ENCODE peak calls at places on chromosomes 5 and 9, in four cellular contexts. One of them, this sample, is unnamed.

GRCh38 chr5:73612799-73613198 is 13.2 kb upstream of the ARHGEF28 start:
- DNase-seq in esophagus squamous epithelium: no peak
- DNase-seq in fibroblast of mammary gland: no peak
- DNase-seq in GM23338: no peak
- DNase-seq in this sample: no peak

GRCh38 chr5:159190170-159190569 is 19.2 kb downstream of the RNF145 start:
- DNase-seq in esophagus squamous epithelium: no peak
- DNase-seq in GM23338: no peak
- DNase-seq in fibroblast of mammary gland: no peak
- DNase-seq in this sample: no peak

GRCh38 chr9:78118742-78119473 is 87.3 kb upstream of the GNAQ start:
- DNase-seq in GM23338: no peak
- DNase-seq in esophagus squamous epithelium: no peak
- DNase-seq in fibroblast of mammary gland: peak; percentile 56
- DNase-seq in this sample: no peak

GRCh38 chr9:121459513-121459912 is 40.1 kb downstream of the GGTA1 start:
- DNase-seq in esophagus squamous epithelium: no peak
- DNase-seq in GM23338: no peak
- DNase-seq in fibroblast of mammary gland: no peak
- DNase-seq in this sample: no peak

GRCh38 chr5:1769017-1769640 is 30.5 kb downstream of the MRPL36 start:
- DNase-seq in esophagus squamous epithelium: no peak
- DNase-seq in GM23338: no peak
- DNase-seq in fibroblast of mammary gland: no peak
- DNase-seq in this sample: no peak

GRCh38 chr5:91229031-91229623 is 154.0 kb downstream of the ARRDC3 start:
- DNase-seq in GM23338: no peak
- DNase-seq in esophagus squamous epithelium: no peak
- DNase-seq in fibroblast of mammary gland: no peak
- DNase-seq in this sample: no peak

GRCh38 chr9:82254646-82255367 is 266.2 kb downstream of the SPATA31D1 start:
- DNase-seq in esophagus squamous epithelium: no peak
- DNase-seq in GM23338: no peak
- DNase-seq in fibroblast of mammary gland: no peak
- DNase-seq in this sample: no peak

GRCh38 chr9:137484551-137485315 is 25.6 kb upstream of the NSMF start:
- DNase-seq in esophagus squamous epithelium: no peak
- DNase-seq in fibroblast of mammary gland: no peak
- DNase-seq in GM23338: no peak
- DNase-seq in this sample: no peak

GRCh38 chr5:62374090-62374489 is 29.6 kb downstream of the DIMT1 start:
- DNase-seq in fibroblast of mammary gland: no peak
- DNase-seq in GM23338: no peak
- DNase-seq in esophagus squamous epithelium: no peak
- DNase-seq in this sample: no peak

GRCh38 chr5:3615217-3615616 is 19.6 kb downstream of the IRX1 start:
- DNase-seq in GM23338: no peak
- DNase-seq in esophagus squamous epithelium: no peak
- DNase-seq in fibroblast of mammary gland: no peak
- DNase-seq in this sample: no peak

GRCh38 chr5:61120534-61120933 is 41.7 kb downstream of the SMIM15 start:
- DNase-seq in GM23338: no peak
- DNase-seq in fibroblast of mammary gland: peak; percentile 26
- DNase-seq in esophagus squamous epithelium: no peak
- DNase-seq in this sample: no peak

GRCh38 chr9:8628771-8629170 is 829.2 kb upstream of the DMAC1 start:
- DNase-seq in fibroblast of mammary gland: no peak
- DNase-seq in GM23338: no peak
- DNase-seq in esophagus squamous epithelium: no peak
- DNase-seq in this sample: no peak

GRCh38 chr9:136644343-136644592 is 18.4 kb upstream of the EGFL7 start:
- DNase-seq in GM23338: no peak
- DNase-seq in fibroblast of mammary gland: peak; percentile 54
- DNase-seq in esophagus squamous epithelium: peak; percentile 40
- DNase-seq in this sample: no peak

GRCh38 chr5:39440964-39441363 is 16.2 kb upstream of the DAB2 start:
- DNase-seq in GM23338: no peak
- DNase-seq in fibroblast of mammary gland: no peak
- DNase-seq in esophagus squamous epithelium: no peak
- DNase-seq in this sample: no peak

GRCh38 chr9:15308511-15308910 is 1.5 kb upstream of the TTC39B start:
- DNase-seq in esophagus squamous epithelium: no peak
- DNase-seq in GM23338: no peak
- DNase-seq in fibroblast of mammary gland: peak; percentile 71
- DNase-seq in this sample: no peak

GRCh38 chr9:109012009-109012875 is 1.1 kb downstream of the CTNNAL1 start:
- DNase-seq in esophagus squamous epithelium: no peak
- DNase-seq in fibroblast of mammary gland: peak; percentile 96
- DNase-seq in GM23338: peak; percentile 76
- DNase-seq in this sample: peak; percentile 21

GRCh38 chr5:9731159-9731558 is 101.0 kb upstream of the TAS2R1 start:
- DNase-seq in esophagus squamous epithelium: no peak
- DNase-seq in fibroblast of mammary gland: no peak
- DNase-seq in GM23338: no peak
- DNase-seq in this sample: no peak

GRCh38 chr9:111013707-111014106 is 24.6 kb downstream of the LPAR1 start:
- DNase-seq in fibroblast of mammary gland: no peak
- DNase-seq in GM23338: no peak
- DNase-seq in esophagus squamous epithelium: no peak
- DNase-seq in this sample: no peak

GRCh38 chr5:174491265-174491664 is 233.1 kb upstream of the MSX2 start:
- DNase-seq in esophagus squamous epithelium: no peak
- DNase-seq in GM23338: no peak
- DNase-seq in fibroblast of mammary gland: no peak
- DNase-seq in this sample: no peak

GRCh38 chr9:84600739-84601138 is 68.8 kb upstream of the NTRK2 start:
- DNase-seq in fibroblast of mammary gland: no peak
- DNase-seq in esophagus squamous epithelium: no peak
- DNase-seq in GM23338: no peak
- DNase-seq in this sample: no peak

GRCh38 chr9:1050125-1050895 is at the start of gene DMRT2:
- DNase-seq in esophagus squamous epithelium: no peak
- DNase-seq in fibroblast of mammary gland: peak; percentile 90
- DNase-seq in GM23338: peak; percentile 98
- DNase-seq in this sample: no peak

GRCh38 chr5:89034588-89034987 is 151.6 kb upstream of the MEF2C start:
- DNase-seq in esophagus squamous epithelium: no peak
- DNase-seq in GM23338: no peak
- DNase-seq in fibroblast of mammary gland: peak; percentile 30
- DNase-seq in this sample: no peak

GRCh38 chr9:36126016-36126786 is 10.3 kb upstream of the GLIPR2 start:
- DNase-seq in esophagus squamous epithelium: no peak
- DNase-seq in GM23338: no peak
- DNase-seq in fibroblast of mammary gland: no peak
- DNase-seq in this sample: no peak

GRCh38 chr9:114655689-114656088 is 1.9 kb downstream of the TEX53 start:
- DNase-seq in fibroblast of mammary gland: peak; percentile 81
- DNase-seq in GM23338: no peak
- DNase-seq in esophagus squamous epithelium: no peak
- DNase-seq in this sample: no peak

GRCh38 chr5:179542170-179542569 is 8.2 kb upstream of the RUFY1 start:
- DNase-seq in GM23338: no peak
- DNase-seq in fibroblast of mammary gland: no peak
- DNase-seq in esophagus squamous epithelium: no peak
- DNase-seq in this sample: no peak

GRCh38 chr5:143850050-143850713 is 38.2 kb downstream of the HMHB1 start:
- DNase-seq in GM23338: no peak
- DNase-seq in fibroblast of mammary gland: peak; percentile 16
- DNase-seq in esophagus squamous epithelium: no peak
- DNase-seq in this sample: no peak

GRCh38 chr5:173329370-173330150 is 1.3 kb upstream of the STC2 start:
- DNase-seq in fibroblast of mammary gland: no peak
- DNase-seq in esophagus squamous epithelium: no peak
- DNase-seq in GM23338: peak; percentile 88
- DNase-seq in this sample: no peak

GRCh38 chr5:134073404-134073803 is 41.1 kb upstream of the TCF7 start:
- DNase-seq in GM23338: no peak
- DNase-seq in esophagus squamous epithelium: no peak
- DNase-seq in fibroblast of mammary gland: peak; percentile 39
- DNase-seq in this sample: no peak

GRCh38 chr5:176769911-176770310 is 40.4 kb upstream of the UNC5A start:
- DNase-seq in esophagus squamous epithelium: no peak
- DNase-seq in fibroblast of mammary gland: no peak
- DNase-seq in GM23338: no peak
- DNase-seq in this sample: no peak

GRCh38 chr9:122091682-122092592 is 1.2 kb downstream of the TTLL11 start:
- DNase-seq in GM23338: no peak
- DNase-seq in esophagus squamous epithelium: no peak
- DNase-seq in fibroblast of mammary gland: no peak
- DNase-seq in this sample: no peak

GRCh38 chr5:11851402-11851801 is 52.8 kb downstream of the CTNND2 start:
- DNase-seq in GM23338: no peak
- DNase-seq in esophagus squamous epithelium: no peak
- DNase-seq in fibroblast of mammary gland: peak; percentile 1
- DNase-seq in this sample: no peak

GRCh38 chr5:95838001-95838520 is 15.5 kb upstream of the GLRX start:
- DNase-seq in GM23338: no peak
- DNase-seq in esophagus squamous epithelium: no peak
- DNase-seq in fibroblast of mammary gland: no peak
- DNase-seq in this sample: no peak

GRCh38 chr5:168946363-168946762 is 354.6 kb downstream of the SLIT3 start:
- DNase-seq in esophagus squamous epithelium: no peak
- DNase-seq in fibroblast of mammary gland: no peak
- DNase-seq in GM23338: peak; percentile 75
- DNase-seq in this sample: no peak
- TF ChIP-seq CTCF in esophagus squamous epithelium: no peak
- TF ChIP-seq CTCF in fibroblast of mammary gland: peak; percentile 22
- TF ChIP-seq CTCF in GM23338: peak; percentile 94
- TF ChIP-seq CTCF in this sample: no peak

GRCh38 chr5:115840825-115841224 is 540 bp downstream of the ATG12 start:
- DNase-seq in esophagus squamous epithelium: no peak
- DNase-seq in fibroblast of mammary gland: no peak
- DNase-seq in GM23338: no peak
- DNase-seq in this sample: no peak

GRCh38 chr5:115835481-115835880 is 5.9 kb downstream of the ATG12 start:
- DNase-seq in GM23338: no peak
- DNase-seq in esophagus squamous epithelium: no peak
- DNase-seq in fibroblast of mammary gland: no peak
- DNase-seq in this sample: no peak

GRCh38 chr5:115841382-115842088 is at the start of the genes AP3S1 and ATG12:
- DNase-seq in GM23338: peak; percentile 96
- DNase-seq in esophagus squamous epithelium: peak; percentile 62
- DNase-seq in fibroblast of mammary gland: peak; percentile 91
- DNase-seq in this sample: peak; percentile 93

GRCh38 chr5:115842089-115842881 is 550 bp downstream of the AP3S1 start:
- DNase-seq in esophagus squamous epithelium: no peak
- DNase-seq in fibroblast of mammary gland: peak; percentile 42
- DNase-seq in GM23338: peak; percentile 75
- DNase-seq in this sample: no peak

DNA sequence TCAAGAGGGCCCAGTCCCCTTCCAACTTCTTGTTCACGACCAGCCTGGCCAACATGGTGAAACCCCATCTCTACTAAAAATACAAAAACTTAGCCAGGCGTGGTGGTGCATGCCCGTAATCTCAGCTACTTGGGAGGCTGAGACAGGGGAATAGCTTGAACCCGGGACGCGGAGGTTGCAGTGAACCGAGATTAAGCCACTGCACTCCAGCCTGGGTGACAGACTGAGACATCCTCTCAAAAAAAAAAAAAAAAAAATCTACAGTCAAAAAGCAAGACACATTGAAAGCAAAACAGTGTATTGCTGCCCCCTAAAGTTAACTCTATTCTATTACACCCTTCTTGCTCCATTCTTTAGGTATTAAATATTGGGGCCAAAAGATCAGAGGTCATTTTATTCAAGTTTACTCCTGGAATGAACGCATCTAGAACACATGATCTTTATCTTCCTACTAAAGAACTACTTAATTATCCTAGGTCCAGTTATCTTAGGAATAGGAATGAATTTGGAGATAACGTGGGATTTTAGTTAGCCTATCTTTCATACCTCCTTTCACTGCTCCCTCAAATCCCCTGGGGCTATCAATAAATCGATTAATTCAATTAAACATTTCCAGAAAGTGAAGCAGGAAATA is 2.4 kb downstream of the ATG12 start:
- DNase-seq in fibroblast of mammary gland: peak; percentile 80
- DNase-seq in esophagus squamous epithelium: no peak
- DNase-seq in GM23338: peak; percentile 66
- DNase-seq in this sample: peak; percentile 18
- TF ChIP-seq CTCF in fibroblast of mammary gland: peak; percentile 61
- TF ChIP-seq CTCF in esophagus squamous epithelium: peak; percentile 36
- TF ChIP-seq CTCF in GM23338: no peak
- TF ChIP-seq CTCF in this sample: peak; percentile 66

DNA sequence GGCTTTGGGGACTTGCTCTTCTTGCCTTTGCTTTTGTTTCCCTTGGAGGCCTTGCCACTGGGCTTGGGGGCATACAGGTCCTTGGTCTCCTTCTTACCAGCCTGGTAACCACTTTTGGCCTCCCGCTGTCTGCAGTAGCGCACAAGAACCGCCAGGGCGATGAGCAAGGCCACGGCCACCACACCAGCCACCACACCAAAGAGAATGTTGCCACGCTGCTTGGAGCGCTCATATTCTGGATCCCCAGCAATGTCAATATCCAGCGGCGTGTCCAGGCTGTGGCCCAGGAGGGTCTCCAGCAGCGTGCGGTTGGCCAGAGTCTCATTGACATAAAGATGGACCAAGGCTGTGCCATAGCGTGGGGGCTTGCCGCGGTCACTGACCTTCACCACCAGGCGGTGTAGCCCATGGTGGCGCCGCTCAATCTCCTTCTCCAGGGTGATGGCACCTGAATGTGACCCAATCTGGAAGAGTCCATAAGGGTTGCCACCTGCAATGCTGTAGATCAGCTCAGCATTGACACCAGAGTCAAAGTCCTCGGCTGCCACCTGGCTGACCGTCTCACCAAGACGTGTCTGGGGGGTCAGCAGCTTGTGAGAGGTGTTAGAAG is 14.5 kb downstream of the PCDH1 start:
- DNase-seq in esophagus squamous epithelium: no peak
- DNase-seq in GM23338: no peak
- DNase-seq in fibroblast of mammary gland: no peak
- DNase-seq in this sample: no peak
- TF ChIP-seq CTCF in esophagus squamous epithelium: no peak
- TF ChIP-seq CTCF in GM23338: no peak
- TF ChIP-seq CTCF in fibroblast of mammary gland: no peak
- TF ChIP-seq CTCF in this sample: no peak

GRCh38 chr9:127999461-127999860 is 18.7 kb upstream of the EEIG1 start:
- DNase-seq in fibroblast of mammary gland: no peak
- DNase-seq in esophagus squamous epithelium: no peak
- DNase-seq in GM23338: no peak
- DNase-seq in this sample: no peak

GRCh38 chr9:128005938-128006337 is 25.1 kb upstream of the EEIG1 start:
- DNase-seq in fibroblast of mammary gland: no peak
- DNase-seq in esophagus squamous epithelium: no peak
- DNase-seq in GM23338: no peak
- DNase-seq in this sample: no peak

GRCh38 chr9:128004011-128004604 is 23.3 kb upstream of the EEIG1 start:
- DNase-seq in fibroblast of mammary gland: no peak
- DNase-seq in esophagus squamous epithelium: no peak
- DNase-seq in GM23338: no peak
- DNase-seq in this sample: no peak

GRCh38 chr9:128002959-128003358 is 22.2 kb upstream of the EEIG1 start:
- DNase-seq in esophagus squamous epithelium: no peak
- DNase-seq in fibroblast of mammary gland: no peak
- DNase-seq in GM23338: no peak
- DNase-seq in this sample: no peak

GRCh38 chr9:128001411-128002298 is 20.9 kb upstream of the EEIG1 start:
- DNase-seq in esophagus squamous epithelium: no peak
- DNase-seq in GM23338: peak; percentile 79
- DNase-seq in fibroblast of mammary gland: peak; percentile 77
- DNase-seq in this sample: no peak
- TF ChIP-seq CTCF in esophagus squamous epithelium: no peak
- TF ChIP-seq CTCF in GM23338: no peak
- TF ChIP-seq CTCF in fibroblast of mammary gland: no peak
- TF ChIP-seq CTCF in this sample: no peak

This sample was measured in natural killer cell.